ENCODE peak calls at places on chromosomes 6 and 20, in five cellular contexts. V is tibial nerve, L is sigmoid colon, E is fibroblast of lung, M is foreskin fibroblast. P is an unnamed sample.

GRCh38 chr6:144566868-144567615 is 281.9 kb downstream of the UTRN start:
- DNase-seq in V (no peak), L (no peak), E (no peak), M (peak; percentile 8), P (no peak)

GRCh38 chr20:1648101-1648500 is 9.5 kb downstream of the SIRPG start:
- DNase-seq in V (no peak), L (no peak), E (no peak), M (no peak), P (no peak)

GRCh38 chr6:47787620-47788497 is 6.0 kb downstream of the OPN5 start:
- DNase-seq in V (peak; percentile 24), L (peak; percentile 65), E (peak; percentile 81), M (peak; percentile 72), P (peak; percentile 76)

GRCh38 chr20:18689557-18689956 is 101.7 kb downstream of the DTD1 start:
- DNase-seq in V (no peak), L (no peak), E (no peak), M (peak; percentile 26), P (no peak)

GRCh38 chr20:10644458-10645204 is 29.2 kb downstream of the JAG1 start:
- DNase-seq in V (no peak), L (no peak), E (no peak), M (no peak), P (no peak)

GRCh38 chr6:116500969-116501433 is 10.4 kb upstream of the CALHM5 start:
- DNase-seq in V (no peak), L (no peak), E (peak; percentile 34), M (peak; percentile 27), P (no peak)

GRCh38 chr6:79421707-79422484 is 115.3 kb downstream of the LCA5 start:
- DNase-seq in V (no peak), L (no peak), E (peak; percentile 99), M (peak; percentile 96), P (no peak)

GRCh38 chr20:51575486-51575885 is 33.0 kb upstream of the NFATC2 start:
- DNase-seq in V (no peak), L (no peak), E (no peak), M (no peak), P (no peak)

GRCh38 chr6:6611486-6611885 is 23.0 kb downstream of the LY86 start:
- DNase-seq in V (no peak), L (no peak), E (no peak), M (no peak), P (no peak)

GRCh38 chr6:6616670-6617069 is 28.1 kb downstream of the LY86 start:
- DNase-seq in V (no peak), L (no peak), E (no peak), M (no peak), P (no peak)

GRCh38 chr6:6612308-6612707 is 23.8 kb downstream of the LY86 start:
- DNase-seq in V (no peak), L (no peak), E (no peak), M (no peak), P (no peak)

GRCh38 chr6:6614096-6614964 is 25.8 kb downstream of the LY86 start:
- DNase-seq in V (no peak), L (no peak), E (no peak), M (no peak), P (no peak)

GRCh38 chr6:6614965-6615304 is 26.4 kb downstream of the LY86 start:
- DNase-seq in V (no peak), L (no peak), E (no peak), M (no peak), P (no peak)
- TF ChIP-seq CTCF in V (no peak), L (no peak), E (no peak), M (no peak), P (no peak)

DNA sequence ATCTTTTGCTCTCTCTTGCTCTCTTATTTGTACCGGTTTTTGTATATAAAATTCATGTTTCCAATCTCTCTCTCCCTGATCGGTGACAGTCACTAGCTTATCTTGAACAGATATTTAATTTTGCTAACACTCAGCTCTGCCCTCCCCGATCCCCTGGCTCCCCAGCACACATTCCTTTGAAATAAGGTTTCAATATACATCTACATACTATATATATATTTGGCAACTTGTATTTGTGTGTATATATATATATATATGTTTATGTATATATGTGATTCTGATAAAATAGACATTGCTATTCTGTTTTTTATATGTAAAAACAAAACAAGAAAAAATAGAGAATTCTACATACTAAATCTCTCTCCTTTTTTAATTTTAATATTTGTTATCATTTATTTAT is 15.9 kb downstream of the VEGFA start:
- DNase-seq in V (no peak), L (no peak), E (no peak), M (no peak), P (no peak)
- TF ChIP-seq CTCF in V (no peak), L (no peak), E (no peak), M (no peak), P (no peak)

DNA sequence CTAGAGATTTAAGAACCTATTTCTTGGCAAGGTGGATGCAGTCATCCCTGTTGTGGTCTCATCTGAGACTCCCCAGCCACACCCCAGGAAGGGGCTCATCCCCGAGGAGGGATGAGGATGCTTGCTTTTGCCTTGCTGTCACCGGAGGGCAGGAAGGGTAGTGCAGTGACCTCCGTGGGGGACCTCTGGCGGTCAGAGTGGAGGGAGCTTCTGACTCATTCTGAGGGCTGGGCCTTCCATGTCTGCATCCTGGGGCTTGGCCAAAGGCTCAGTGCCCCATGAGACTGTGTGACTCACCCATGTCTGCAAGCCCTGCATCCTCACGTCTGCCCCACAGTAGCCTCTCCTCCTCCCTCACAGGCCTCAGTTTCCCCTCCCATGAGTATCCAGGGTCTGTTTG is 38.7 kb downstream of the UQCC2 start:
- DNase-seq in V (peak; percentile 92), L (no peak), E (peak; percentile 95), M (peak; percentile 99), P (no peak)
- TF ChIP-seq CTCF in V (peak; percentile 43), L (peak; percentile 31), E (peak; percentile 75), M (peak; percentile 54), P (no peak)

GRCh38 chr6:3911130-3911529 is 62.0 kb downstream of the FAM50B start:
- DNase-seq in V (no peak), L (no peak), E (no peak), M (peak; percentile 19), P (no peak)
- TF ChIP-seq CTCF in V (no peak), L (no peak), E (no peak), M (no peak), P (no peak)

GRCh38 chr6:83593395-83593785 is 81.1 kb downstream of the PRSS35 start:
- DNase-seq in V (no peak), L (no peak), E (no peak), M (no peak), P (no peak)

GRCh38 chr6:83594936-83595335 is 82.6 kb downstream of the PRSS35 start:
- DNase-seq in V (no peak), L (no peak), E (no peak), M (no peak), P (no peak)

GRCh38 chr6:83597511-83597910 is 85.2 kb downstream of the PRSS35 start:
- DNase-seq in V (no peak), L (no peak), E (no peak), M (no peak), P (no peak)

GRCh38 chr6:83590413-83590812 is 78.1 kb downstream of the PRSS35 start:
- DNase-seq in V (no peak), L (no peak), E (peak; percentile 45), M (no peak), P (no peak)

GRCh38 chr6:83592770-83593394 is 80.5 kb downstream of the PRSS35 start:
- DNase-seq in V (no peak), L (no peak), E (peak; percentile 8), M (peak; percentile 45), P (no peak)
- TF ChIP-seq CTCF in V (no peak), L (no peak), E (peak; percentile 60), M (peak; percentile 71), P (no peak)

P was measured in mesothelial cell of epicardium.